ENCODE peak calls at places on chromosomes 2 and 18, in eight cellular contexts. P is GM23248; Y is GM13976; D is cardiac septum; H is stimulated activated CD4-positive, alpha-beta T cell treated with anti-CD3 and anti-CD28 coated beads, Interleukin-12 subunit alpha, Interleukin-12 subunit beta, amount 100 ng/mL, for 24 hours; Z is kidney; I is ELF-1; U is fibroblast of pulmonary artery. A is an unnamed sample.
A peak's percentile ranks its signal among the peaks of the same experiment; 100 is the strongest.

GRCh38 chr18:4068552-4069158 is 386.5 kb downstream of the DLGAP1 start:
- DNase-seq in P (peak; percentile 52), Y (peak; percentile 15), D (no peak), H (no peak), Z (no peak), I (peak; percentile 47), U (peak; percentile 64), A (peak; percentile 65)

GRCh38 chr2:167960089-167960747 is 287.2 kb downstream of the STK39 start:
- DNase-seq in P (no peak), Y (no peak), D (no peak), H (no peak), Z (no peak), I (no peak), U (no peak), A (no peak)

GRCh38 chr2:32805104-32806095 is 141.4 kb upstream of the LTBP1 start:
- DNase-seq in P (peak; percentile 5), Y (no peak), D (no peak), H (no peak), Z (no peak), I (no peak), U (peak; percentile 34), A (no peak)

GRCh38 chr2:101306410-101306809 is 2.1 kb downstream of the RNF149 start:
- DNase-seq in P (peak; percentile 55), Y (no peak), D (no peak), H (no peak), Z (no peak), I (no peak), U (no peak), A (no peak)

GRCh38 chr2:141271346-141271745 is 859.5 kb downstream of the LRP1B start:
- DNase-seq in P (peak; percentile 5), Y (no peak), D (no peak), H (no peak), Z (no peak), I (no peak), U (peak; percentile 3), A (no peak)

GRCh38 chr2:3433339-3433699 is 53.8 kb downstream of the TRAPPC12 start:
- DNase-seq in P (no peak), Y (no peak), D (no peak), H (no peak), Z (no peak), I (no peak), U (no peak), A (no peak)

GRCh38 chr2:12043131-12043530 is 296.7 kb downstream of the LPIN1 start:
- DNase-seq in P (no peak), Y (no peak), D (no peak), H (no peak), Z (no peak), I (no peak), U (no peak), A (no peak)

GRCh38 chr2:97745474-97746172 is 32.2 kb downstream of the ZAP70 start:
- DNase-seq in P (no peak), Y (peak; percentile 59), D (peak; percentile 41), H (no peak), Z (no peak), I (no peak), U (no peak), A (no peak)

GRCh38 chr2:114754907-114755563 is 312.6 kb downstream of the DPP10 start:
- DNase-seq in P (no peak), Y (no peak), D (no peak), H (no peak), Z (no peak), I (no peak), U (no peak), A (no peak)

GRCh38 chr2:207341816-207342215 is 176.1 kb upstream of the KLF7 start:
- DNase-seq in P (no peak), Y (no peak), D (no peak), H (no peak), Z (no peak), I (peak; percentile 53), U (no peak), A (no peak)

GRCh38 chr18:72762505-72763122 is 105.2 kb downstream of the NETO1 start:
- DNase-seq in P (peak; percentile 65), Y (peak; percentile 26), D (no peak), H (no peak), Z (no peak), I (no peak), U (peak; percentile 76), A (peak; percentile 81)

GRCh38 chr18:7941533-7941932 is 374.4 kb downstream of the PTPRM start:
- DNase-seq in P (no peak), Y (no peak), D (no peak), H (no peak), Z (no peak), I (no peak), U (no peak), A (no peak)

GRCh38 chr2:133773862-133774674 is 205.8 kb upstream of the NCKAP5 start:
- DNase-seq in P (no peak), Y (no peak), D (no peak), H (no peak), Z (no peak), I (no peak), U (no peak), A (no peak)

GRCh38 chr18:71442830-71443229 is 1101.3 kb downstream of the CBLN2 start:
- DNase-seq in P (peak; percentile 2), Y (no peak), D (no peak), H (no peak), Z (no peak), I (no peak), U (peak; percentile 88), A (peak; percentile 84)

GRCh38 chr2:54639609-54640008 is 83.9 kb upstream of the EML6 start:
- DNase-seq in P (peak; percentile 46), Y (no peak), D (no peak), H (no peak), Z (no peak), I (no peak), U (peak; percentile 45), A (peak; percentile 33)

GRCh38 chr18:63154350-63155152 is 165.0 kb downstream of the BCL2 start:
- DNase-seq in P (no peak), Y (no peak), D (no peak), H (no peak), Z (no peak), I (no peak), U (no peak), A (no peak)

GRCh38 chr2:81529944-81530343 is 1225.4 kb upstream of the LRRTM1 start:
- DNase-seq in P (no peak), Y (no peak), D (no peak), H (no peak), Z (no peak), I (no peak), U (no peak), A (no peak)

GRCh38 chr2:207727256-207727655 is 15.8 kb downstream of the CCNYL1 start:
- DNase-seq in P (peak; percentile 75), Y (no peak), D (no peak), H (no peak), Z (no peak), I (no peak), U (peak; percentile 32), A (peak; percentile 68)

GRCh38 chr2:189302274-189302948 is 122.8 kb upstream of the COL5A2 start:
- DNase-seq in P (peak; percentile 42), Y (no peak), D (no peak), H (no peak), Z (no peak), I (no peak), U (no peak), A (no peak)

GRCh38 chr18:58254873-58255511 is 211.0 kb downstream of the NEDD4L start:
- DNase-seq in P (no peak), Y (no peak), D (no peak), H (no peak), Z (no peak), I (peak; percentile 80), U (no peak), A (no peak)

GRCh38 chr2:157488877-157489276 is 45.0 kb upstream of the CYTIP start:
- DNase-seq in P (no peak), Y (no peak), D (no peak), H (no peak), Z (peak; percentile 71), I (no peak), U (no peak), A (no peak)

GRCh38 chr18:30280861-30281470 is 761.6 kb downstream of the DSC3 start:
- DNase-seq in P (peak; percentile 74), Y (no peak), D (no peak), H (no peak), Z (no peak), I (peak; percentile 9), U (peak; percentile 81), A (peak; percentile 87)

GRCh38 chr2:88170472-88170892 is 336 bp downstream of the THNSL2 start:
- DNase-seq in P (peak; percentile 77), Y (no peak), D (no peak), H (no peak), Z (no peak), I (peak; percentile 48), U (peak; percentile 33), A (no peak)

GRCh38 chr2:25204190-25204838 is 35.9 kb upstream of the POMC start:
- DNase-seq in P (peak; percentile 64), Y (peak; percentile 74), D (no peak), H (no peak), Z (no peak), I (no peak), U (no peak), A (no peak)

GRCh38 chr2:133200684-133201421 is 367.4 kb downstream of the NCKAP5 start:
- DNase-seq in P (peak; percentile 95), Y (no peak), D (no peak), H (no peak), Z (no peak), I (no peak), U (peak; percentile 82), A (peak; percentile 97)

GRCh38 chr2:239961662-239962220 is 63.4 kb downstream of the NDUFA10 start:
- DNase-seq in P (no peak), Y (no peak), D (no peak), H (no peak), Z (no peak), I (no peak), U (no peak), A (no peak)

GRCh38 chr2:29295843-29296242 is 180.6 kb downstream of the CLIP4 start:
- DNase-seq in P (peak; percentile 55), Y (no peak), D (no peak), H (no peak), Z (no peak), I (no peak), U (peak; percentile 7), A (no peak)

GRCh38 chr2:72147303-72147970 is at the start of gene CYP26B1:
- DNase-seq in P (peak; percentile 46), Y (peak; percentile 41), D (peak; percentile 70), H (no peak), Z (peak; percentile 79), I (peak; percentile 50), U (no peak), A (no peak)

GRCh38 chr2:118970396-118971135 is 28.6 kb downstream of the MARCO start:
- DNase-seq in P (peak; percentile 7), Y (peak; percentile 13), D (no peak), H (no peak), Z (no peak), I (no peak), U (no peak), A (no peak)

GRCh38 chr18:28075501-28075900 is 101.4 kb downstream of the CDH2 start:
- DNase-seq in P (peak; percentile 50), Y (no peak), D (no peak), H (no peak), Z (no peak), I (peak; percentile 34), U (peak; percentile 29), A (peak; percentile 54)

GRCh38 chr2:28400434-28400833 is 7.8 kb downstream of the FOSL2 start:
- DNase-seq in P (no peak), Y (no peak), D (peak; percentile 66), H (no peak), Z (no peak), I (peak; percentile 57), U (no peak), A (no peak)

GRCh38 chr18:22195052-22195451 is 25.7 kb downstream of the GATA6 start:
- DNase-seq in P (no peak), Y (no peak), D (no peak), H (no peak), Z (no peak), I (no peak), U (no peak), A (no peak)

GRCh38 chr18:13532406-13533075 is 193.8 kb downstream of the FAM210A start:
- DNase-seq in P (no peak), Y (no peak), D (no peak), H (no peak), Z (no peak), I (no peak), U (no peak), A (no peak)

GRCh38 chr2:109382236-109382930 is 231.4 kb downstream of the SEPTIN10 start:
- DNase-seq in P (no peak), Y (no peak), D (no peak), H (no peak), Z (peak; percentile 52), I (no peak), U (no peak), A (no peak)

A was measured in cardiac fibroblast.